ENCODE peak calls at places on chromosomes 2 and 18, in five cellular contexts. F is H1, J is IMR-90, A is neuronal stem cell, Q is trophoblast cell. S is an unnamed sample.

GRCh38 chr2:217938038-217938437 is 64.8 kb downstream of the TNS1 start:
- DNase-seq in Q (no peak), A (no peak), J (no peak), F (no peak), S (no peak)

GRCh38 chr2:74739733-74740241 is 85.7 kb downstream of the SEMA4F start:
- DNase-seq in J (no peak), Q (peak), A (no peak), F (no peak), S (no peak)

GRCh38 chr18:68083131-68083530 is 566.6 kb upstream of the DSEL start:
- DNase-seq in A (no peak), Q (no peak), J (peak), F (no peak), S (no peak)

GRCh38 chr2:105865222-105865913 is 120.7 kb downstream of the NCK2 start:
- DNase-seq in F (no peak), J (peak), Q (no peak), A (no peak), S (peak)

GRCh38 chr2:136658201-136658600 is 107.1 kb upstream of the THSD7B start:
- DNase-seq in F (no peak), J (no peak), A (no peak), Q (no peak), S (no peak)

GRCh38 chr2:64799592-64800252 is 146.0 kb upstream of the SERTAD2 start:
- DNase-seq in J (peak), F (no peak), A (no peak), Q (no peak), S (no peak)

GRCh38 chr2:191927319-191927867 is 80.5 kb upstream of the CAVIN2 start:
- DNase-seq in F (no peak), J (peak), Q (no peak), A (no peak), S (peak)

GRCh38 chr2:172226244-172227061 is 123.8 kb upstream of the DLX2 start:
- DNase-seq in J (no peak), A (no peak), F (no peak), Q (no peak), S (no peak)

GRCh38 chr2:36352711-36353110 is 2.9 kb upstream of the CRIM1 start:
- DNase-seq in J (peak), A (no peak), F (no peak), Q (peak), S (peak)

GRCh38 chr2:42809131-42809875 is 16.9 kb upstream of the HAAO start:
- DNase-seq in J (no peak), Q (no peak), F (peak), A (no peak), S (no peak)

GRCh38 chr2:42809876-42810125 is 17.4 kb upstream of the HAAO start:
- DNase-seq in J (peak), Q (peak), F (peak), A (no peak), S (peak)

GRCh38 chr2:42810971-42811865 is 18.8 kb upstream of the HAAO start:
- DNase-seq in A (peak), J (peak), Q (no peak), F (peak), S (peak)

GRCh38 chr2:42808301-42808700 is 15.9 kb upstream of the HAAO start:
- DNase-seq in A (no peak), Q (no peak), J (no peak), F (peak), S (no peak)

DNA sequence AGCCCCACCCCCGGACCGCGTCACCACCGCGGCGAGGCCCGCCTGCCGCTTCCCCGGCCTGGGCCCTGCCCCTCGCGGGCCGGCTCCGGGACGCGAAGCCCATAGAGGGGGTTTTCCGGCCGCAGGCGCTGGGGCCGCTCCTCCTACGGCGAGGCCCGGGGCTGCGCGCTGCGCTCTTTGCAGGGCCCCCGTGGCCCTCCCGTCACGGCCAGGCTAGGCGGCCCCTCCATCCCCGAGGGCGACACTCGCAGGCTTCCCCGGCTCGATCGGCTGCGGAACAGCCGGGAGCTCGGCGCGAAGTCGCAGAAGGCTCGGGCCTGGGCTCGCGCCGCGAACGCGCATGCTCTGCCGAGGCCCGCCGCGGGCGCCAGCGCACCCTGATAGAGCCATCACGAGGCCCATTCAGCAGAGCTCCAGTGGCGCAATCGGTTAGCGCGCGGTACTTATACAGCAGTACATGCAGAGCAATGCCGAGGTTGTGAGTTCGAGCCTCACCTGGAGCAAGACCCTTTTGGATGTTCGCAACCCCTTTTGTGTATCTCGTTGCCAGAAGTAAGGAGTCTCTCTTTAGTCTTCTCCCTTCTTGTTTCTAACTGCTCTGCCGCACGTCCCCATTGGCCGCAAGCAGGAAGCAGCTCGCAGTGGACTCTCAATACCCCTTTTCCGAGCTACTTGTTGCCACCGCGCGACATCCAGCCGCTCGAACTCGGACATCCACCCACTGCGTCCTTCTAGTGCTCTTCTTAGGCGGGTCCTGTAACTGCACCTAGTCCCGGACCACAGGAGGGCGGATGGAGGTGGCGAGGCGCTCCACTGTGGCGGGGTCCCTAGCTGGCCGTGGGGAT is 18.0 kb upstream of the HAAO start:
- DNase-seq in F (peak), A (peak), Q (peak), J (peak), S (peak)
- H2BK5ac ChIP-seq in F (peak), A (peak), Q (peak), J (peak), S (peak)

DNA sequence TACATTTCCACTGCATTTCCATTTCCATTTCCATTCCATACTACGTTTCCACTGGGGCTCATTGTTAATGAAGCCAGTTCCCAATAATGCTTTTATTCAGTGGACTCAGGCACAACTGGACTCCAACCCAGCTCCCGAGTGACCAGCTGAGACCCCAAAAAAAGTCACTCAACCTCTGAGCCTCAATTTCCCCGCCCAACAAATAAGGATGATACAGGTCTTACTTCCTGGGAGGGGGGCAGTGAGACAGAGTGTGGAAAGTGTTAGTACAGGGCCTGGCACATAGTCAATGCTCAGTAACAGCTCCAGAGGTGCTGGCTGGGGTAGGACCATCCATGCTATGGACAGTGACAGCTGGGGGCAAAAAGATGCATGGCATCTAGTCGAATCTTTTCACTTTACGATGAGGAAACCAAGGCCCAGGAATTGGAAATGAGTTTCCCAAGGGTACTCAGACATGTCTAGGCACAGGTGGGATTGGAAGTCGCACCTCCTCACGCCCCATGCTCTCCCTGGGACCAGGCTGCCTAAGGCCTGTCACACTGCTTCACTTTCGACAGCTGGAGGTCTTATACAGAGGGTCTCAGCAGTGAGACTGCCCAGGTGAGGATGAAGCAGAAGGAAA is 226.5 kb downstream of the ANAPC1 start:
- DNase-seq in F (no peak), A (no peak), Q (no peak), J (no peak), S (no peak)
- H4K91ac ChIP-seq in F (peak), A (no peak), Q (no peak), J (no peak), S (peak)

GRCh38 chr2:28397043-28397381 is 4.4 kb downstream of the FOSL2 start:
- DNase-seq in J (no peak), F (no peak), Q (no peak), A (no peak), S (no peak)

GRCh38 chr2:28399946-28400345 is 7.3 kb downstream of the FOSL2 start:
- DNase-seq in Q (no peak), A (no peak), J (no peak), F (no peak), S (no peak)

GRCh38 chr2:28400434-28400833 is 7.8 kb downstream of the FOSL2 start:
- DNase-seq in A (no peak), J (no peak), F (no peak), Q (no peak), S (no peak)

GRCh38 chr2:28399289-28399688 is 6.6 kb downstream of the FOSL2 start:
- DNase-seq in A (no peak), J (no peak), Q (no peak), F (no peak), S (no peak)

GRCh38 chr2:28398101-28398834 is 5.6 kb downstream of the FOSL2 start:
- DNase-seq in A (no peak), F (no peak), Q (no peak), J (peak), S (peak)
- H3K4me3 ChIP-seq in A (no peak), F (no peak), Q (no peak), J (peak), S (peak)

GRCh38 chr2:168851674-168852320 is 38.4 kb downstream of the SPC25 start:
- DNase-seq in A (no peak), F (no peak), J (peak), Q (peak), S (peak)

GRCh38 chr2:168853471-168853870 is 36.8 kb downstream of the SPC25 start:
- DNase-seq in Q (peak), J (no peak), F (no peak), A (no peak), S (no peak)

GRCh38 chr2:168850846-168851245 is 39.4 kb downstream of the SPC25 start:
- DNase-seq in Q (peak), A (no peak), J (no peak), F (no peak), S (no peak)

GRCh38 chr2:168849610-168850009 is 40.6 kb downstream of the SPC25 start:
- DNase-seq in Q (no peak), J (peak), A (no peak), F (no peak), S (peak)

GRCh38 chr2:168852487-168852886 is 37.7 kb downstream of the SPC25 start:
- DNase-seq in J (no peak), Q (no peak), A (no peak), F (no peak), S (no peak)
- H2BK5ac ChIP-seq in J (no peak), Q (no peak), A (no peak), F (no peak), S (no peak)

S was measured in mesenchymal stem cell.